ENCODE peak calls at places on chromosomes 12 and 14, in four cellular contexts. K, W, A and D are unnamed samples.
A peak's percentile ranks its signal among the peaks of the same experiment; 100 is the strongest.

GRCh38 chr14:95875831-95876768 is 532 bp upstream of the TUNAR start:
- DNase-seq in K (no peak), W (no peak), A (no peak), D (no peak)

GRCh38 chr12:21276826-21277225 is 57.9 kb downstream of the SLCO1A2 start:
- DNase-seq in K (no peak), W (no peak), A (peak; percentile 27), D (no peak)

GRCh38 chr14:42110167-42110566 is 503.5 kb downstream of the LRFN5 start:
- DNase-seq in K (no peak), W (peak; percentile 41), A (no peak), D (no peak)

GRCh38 chr14:56195727-56196126 is 77.5 kb downstream of the PELI2 start:
- DNase-seq in K (peak; percentile 37), W (peak; percentile 83), A (no peak), D (peak; percentile 44)

GRCh38 chr12:10363665-10363921 is 26.2 kb downstream of the KLRK1 start:
- DNase-seq in K (no peak), W (no peak), A (no peak), D (no peak)

GRCh38 chr12:123142948-123143752 is 7.7 kb downstream of the PITPNM2 start:
- DNase-seq in K (peak; percentile 61), W (peak; percentile 49), A (peak; percentile 49), D (no peak)

GRCh38 chr12:76698316-76698715 is 65.6 kb upstream of the ZDHHC17 start:
- DNase-seq in K (no peak), W (no peak), A (no peak), D (no peak)

GRCh38 chr12:121814429-121815119 is 10.8 kb downstream of the SETD1B start:
- DNase-seq in K (no peak), W (no peak), A (no peak), D (no peak)

GRCh38 chr12:2481951-2482350 is 312.8 kb upstream of the FKBP4 start:
- DNase-seq in K (no peak), W (no peak), A (no peak), D (no peak)

DNA sequence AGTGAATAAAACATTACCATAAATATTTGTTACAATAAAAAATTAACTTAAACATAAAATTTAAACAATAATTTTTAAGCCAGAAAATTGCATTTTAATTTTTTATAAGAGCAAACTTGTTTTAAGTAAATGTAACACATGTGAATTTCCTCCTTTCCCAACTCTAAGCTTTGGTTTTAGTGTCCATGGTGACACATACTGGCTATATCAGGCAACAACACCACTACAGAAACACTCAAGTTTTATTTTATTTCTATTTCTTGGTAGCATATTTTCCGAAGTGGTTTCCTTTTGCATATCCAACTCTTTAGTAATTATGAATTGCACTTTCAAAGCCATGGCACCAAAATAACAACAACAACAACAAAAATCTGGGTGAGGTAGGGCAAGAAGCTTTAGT is 2.2 kb downstream of the NELL2 start:
- DNase-seq in K (no peak), W (peak; percentile 8), A (no peak), D (no peak)
- H3K4me3 ChIP-seq in K (no peak overlapping the region), W (no peak overlapping the region), A (no peak overlapping the region), D (no peak overlapping the region)

DNA sequence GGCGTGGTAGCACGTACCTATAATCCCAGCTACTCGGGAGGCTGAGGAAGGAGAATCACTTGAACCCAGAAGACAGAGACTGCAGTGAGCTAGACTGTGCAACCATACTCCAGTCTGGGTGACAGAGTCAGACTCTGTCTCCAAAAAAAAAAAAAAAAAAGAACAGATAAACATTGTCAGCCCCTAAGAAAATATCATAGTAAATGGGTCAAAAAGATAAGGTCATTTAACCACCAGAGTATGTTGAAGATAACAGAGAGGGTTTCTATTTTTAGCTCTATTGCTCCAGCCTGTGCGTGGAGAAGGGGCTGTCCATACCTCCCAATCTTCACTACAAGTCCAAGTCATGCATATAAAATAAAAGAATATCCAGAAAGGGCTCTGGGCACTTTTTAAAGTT is 15.4 kb downstream of the LGMN start:
- DNase-seq in K (no peak), W (no peak), A (no peak), D (no peak)
- H3K27me3 ChIP-seq in K (no peaks in the 10 kb centered on the region), W (no peaks in the 10 kb centered on the region), A (no peaks in the 10 kb centered on the region), D (no peaks in the 10 kb centered on the region)

GRCh38 chr12:110465024-110465423 is 3.0 kb downstream of the GPN3 start:
- DNase-seq in K (no peak), W (no peak), A (no peak), D (no peak)

GRCh38 chr12:110466791-110467190 is 1.3 kb downstream of the GPN3 start:
- DNase-seq in K (no peak), W (no peak), A (no peak), D (no peak)

GRCh38 chr12:110468212-110469048 is at the start of the genes FAM216A and GPN3:
- DNase-seq in K (peak; percentile 97), W (peak; percentile 97), A (peak; percentile 96), D (peak; percentile 85)

GRCh38 chr12:110467847-110468211 is 228 bp downstream of the GPN3 start:
- DNase-seq in K (no peak), W (no peak), A (no peak), D (no peak)
- H3K4me3 ChIP-seq in K (peak overlapping the region; percentile 83), W (peak overlapping the region; percentile 92), A (peak overlapping the region; percentile 87), D (peak overlapping the region; percentile 77)

DNA sequence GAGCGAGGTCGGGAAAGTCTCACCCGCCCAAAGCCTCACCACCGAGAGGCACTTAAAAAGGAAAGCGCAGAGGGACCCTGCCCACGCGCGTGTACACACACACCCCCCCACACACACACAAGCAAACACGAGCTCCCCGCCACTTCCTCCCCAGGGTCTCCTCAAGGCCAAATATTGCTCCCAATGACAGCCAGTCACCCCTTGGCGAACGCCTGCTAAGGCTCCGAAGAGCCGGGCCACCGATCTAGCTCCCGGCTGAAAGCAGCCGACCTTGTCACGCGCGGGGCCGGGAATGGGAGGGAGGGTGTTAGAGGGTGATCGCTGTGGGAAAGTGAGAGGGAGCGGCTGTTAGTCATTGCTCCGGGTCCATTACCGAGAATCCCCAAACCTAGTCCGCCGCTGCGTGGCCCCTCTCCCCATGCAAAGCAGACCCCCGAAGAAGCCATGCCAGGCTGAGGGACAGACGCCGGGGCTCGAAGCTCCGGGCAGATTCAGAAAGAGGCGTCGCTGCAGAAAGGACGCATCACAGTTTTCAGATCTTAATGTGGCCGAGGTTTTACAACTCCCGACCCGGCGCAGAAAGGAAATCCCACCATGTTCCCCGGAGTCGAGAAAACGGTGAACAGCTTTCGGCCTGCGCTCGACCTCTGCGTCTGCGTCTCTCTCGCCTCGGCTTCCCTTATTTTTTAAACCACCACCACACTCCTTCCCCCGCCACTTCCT is 2.6 kb downstream of the BMP4 start:
- DNase-seq in K (peak; percentile 31), W (peak; percentile 50), A (peak; percentile 49), D (no peak)
- H3K27me3 ChIP-seq in K (peaks cover 42% of the 10 kb centered on the region), W (peaks cover 6% of the 10 kb centered on the region), A (no peaks in the 10 kb centered on the region), D (peaks cover 6% of the 10 kb centered on the region)

GRCh38 chr12:110856517-110856916 is 9.7 kb downstream of the CCDC63 start:
- DNase-seq in K (no peak), W (no peak), A (no peak), D (no peak)
- H3K4me3 ChIP-seq in K (no peak overlapping the region), W (no peak overlapping the region), A (no peak overlapping the region), D (no peak overlapping the region)

GRCh38 chr14:103997391-103997790 is 55.1 kb upstream of the RD3L start:
- DNase-seq in K (no peak), W (no peak), A (no peak), D (no peak)
- H3K27me3 ChIP-seq in K (peaks cover 26% of the 10 kb centered on the region), W (peaks cover 3% of the 10 kb centered on the region), A (no peaks in the 10 kb centered on the region), D (peaks cover 1% of the 10 kb centered on the region)

DNA sequence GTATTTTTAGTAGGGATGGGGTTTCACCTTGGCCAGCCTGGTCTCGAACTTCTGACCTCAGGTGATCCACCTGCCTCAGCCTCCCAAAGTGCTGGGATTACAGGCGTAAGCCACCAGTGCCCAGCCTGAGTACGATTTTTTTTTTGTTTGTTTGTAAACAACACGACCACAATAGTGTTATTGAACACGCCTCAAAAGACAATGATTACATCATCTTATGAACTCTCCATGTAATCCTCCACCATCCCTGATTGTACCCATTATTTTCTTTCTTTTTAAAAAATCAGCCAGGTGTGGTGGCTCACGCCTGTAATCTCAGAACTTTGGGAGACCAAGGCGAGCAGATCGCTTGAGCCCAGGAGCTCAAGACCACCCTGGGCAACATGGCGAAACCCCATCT is 25.1 kb upstream of the TBX3 start:
- DNase-seq in K (no peak), W (no peak), A (no peak), D (no peak)
- H3K4me3 ChIP-seq in K (no peak overlapping the region), W (no peak overlapping the region), A (no peak overlapping the region), D (no peak overlapping the region)

GRCh38 chr12:4807813-4808212 is 87.6 kb downstream of the GALNT8 start:
- DNase-seq in K (no peak), W (no peak), A (no peak), D (no peak)

GRCh38 chr12:4809013-4809448 is 88.8 kb downstream of the GALNT8 start:
- DNase-seq in K (no peak), W (peak; percentile 48), A (no peak), D (no peak)

GRCh38 chr12:4812621-4813327 is 92.6 kb downstream of the GALNT8 start:
- DNase-seq in K (no peak), W (no peak), A (no peak), D (no peak)

GRCh38 chr12:4809449-4810218 is 89.4 kb downstream of the GALNT8 start:
- DNase-seq in K (no peak), W (peak; percentile 26), A (no peak), D (no peak)

GRCh38 chr12:4810219-4810671 is 90.0 kb downstream of the GALNT8 start:
- DNase-seq in K (no peak), W (no peak), A (no peak), D (no peak)
- H3K27me3 ChIP-seq in K (peaks cover 82% of the 10 kb centered on the region), W (peaks cover 4% of the 10 kb centered on the region), A (peaks cover 43% of the 10 kb centered on the region), D (peaks cover 18% of the 10 kb centered on the region)

DNA sequence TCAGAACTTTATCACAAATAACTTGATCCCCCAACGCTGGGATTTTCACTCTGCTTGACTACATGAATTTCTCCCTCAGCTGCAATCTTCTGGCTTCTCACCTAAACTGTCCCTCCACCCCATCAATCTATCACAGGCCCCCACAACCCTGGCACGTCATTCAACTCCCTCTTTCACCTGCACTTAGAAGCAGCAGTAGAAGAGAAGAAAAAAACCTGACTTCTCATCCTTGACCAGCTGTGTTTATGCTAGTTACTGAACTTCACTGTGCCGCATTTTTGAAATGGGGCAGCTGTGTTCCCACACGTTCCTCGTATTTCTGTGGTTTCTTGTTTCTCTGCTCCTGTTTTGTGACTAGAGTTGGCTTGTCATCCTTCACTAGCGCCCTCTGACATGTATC is 35.0 kb downstream of the ITPR2 start:
- DNase-seq in K (no peak), W (peak; percentile 75), A (no peak), D (peak; percentile 35)
- H3K4me3 ChIP-seq in K (no peak overlapping the region), W (no peak overlapping the region), A (no peak overlapping the region), D (no peak overlapping the region)

GRCh38 chr14:37985826-37986470 is 221.8 kb upstream of the SSTR1 start:
- DNase-seq in K (peak; percentile 27), W (peak; percentile 13), A (no peak), D (no peak)

GRCh38 chr14:37991027-37991426 is 216.7 kb upstream of the SSTR1 start:
- DNase-seq in K (no peak), W (no peak), A (no peak), D (no peak)

GRCh38 chr14:37992489-37992888 is 215.2 kb upstream of the SSTR1 start:
- DNase-seq in K (no peak), W (no peak), A (no peak), D (no peak)

GRCh38 chr14:37988472-37988871 is 219.2 kb upstream of the SSTR1 start:
- DNase-seq in K (no peak), W (peak; percentile 5), A (no peak), D (no peak)
- H3K27me3 ChIP-seq in K (no peaks in the 10 kb centered on the region), W (no peaks in the 10 kb centered on the region), A (no peaks in the 10 kb centered on the region), D (no peaks in the 10 kb centered on the region)